ENCODE peak calls at places on chromosomes 7 and 10, in nine cellular contexts. T is CD8-positive, alpha-beta T cell; Z is heart right ventricle; C is cardiac fibroblast; M is brain microvascular endothelial cell; Y is fibroblast of pulmonary artery; G is naive thymus-derived CD4-positive, alpha-beta T cell; Q is coronary artery; E is bronchial epithelial cell. J is an unnamed sample.
A peak's percentile ranks its signal among the peaks of the same experiment; 100 is the strongest.

GRCh38 chr7:158812684-158813083 is 16.6 kb downstream of the ESYT2 start:
- DNase-seq in Y (no peak), E (no peak), G (no peak), T (peak; percentile 70), M (no peak), Q (no peak), C (no peak), Z (no peak), J (no peak)

GRCh38 chr7:144137501-144137900 is 14.5 kb downstream of the OR2A14 start:
- DNase-seq in G (no peak), C (peak; percentile 66), Z (no peak), E (no peak), M (no peak), T (no peak), Y (peak; percentile 39), Q (no peak), J (no peak)

GRCh38 chr7:105007298-105007697 is 6.7 kb upstream of the KMT2E start:
- DNase-seq in M (no peak), G (no peak), Z (no peak), Y (no peak), E (no peak), T (no peak), C (no peak), Q (no peak), J (no peak)

GRCh38 chr7:140393756-140394306 is 4.5 kb downstream of the SLC37A3 start:
- DNase-seq in Z (no peak), Y (no peak), C (no peak), T (no peak), G (no peak), M (no peak), Q (no peak), E (no peak), J (no peak)

GRCh38 chr7:112789824-112790650 is at the start of gene TMEM168:
- DNase-seq in Q (peak; percentile 82), T (peak; percentile 82), Y (peak; percentile 88), C (peak; percentile 85), E (peak; percentile 70), M (peak; percentile 69), G (peak; percentile 76), Z (peak; percentile 85), J (peak; percentile 87)

GRCh38 chr7:20595971-20596370 is 19.5 kb upstream of the ABCB5 start:
- DNase-seq in Z (no peak), C (no peak), Y (no peak), M (no peak), T (no peak), E (no peak), Q (no peak), G (no peak), J (no peak)

GRCh38 chr7:42385912-42386311 is 148.9 kb upstream of the GLI3 start:
- DNase-seq in Y (peak; percentile 3), C (no peak), G (no peak), Q (no peak), E (no peak), Z (no peak), T (no peak), M (no peak), J (no peak)

GRCh38 chr7:50632561-50633413 is 67.6 kb upstream of the DDC start:
- DNase-seq in Q (no peak), M (peak; percentile 61), Z (no peak), G (peak; percentile 29), Y (peak; percentile 70), E (peak; percentile 45), C (peak; percentile 72), T (peak; percentile 52), J (peak; percentile 63)

GRCh38 chr7:140054751-140055150 is 8.0 kb downstream of the PARP12 start:
- DNase-seq in Y (no peak), M (no peak), T (no peak), C (no peak), Z (no peak), Q (no peak), G (no peak), E (no peak), J (no peak)

GRCh38 chr10:3574451-3574850 is 210.6 kb downstream of the KLF6 start:
- DNase-seq in C (no peak), E (no peak), T (no peak), M (no peak), Q (no peak), Y (no peak), G (no peak), Z (no peak), J (no peak)

GRCh38 chr7:80335473-80336232 is 176.2 kb downstream of the GNAT3 start:
- DNase-seq in Z (no peak), Y (peak; percentile 42), M (no peak), E (no peak), C (no peak), G (no peak), Q (no peak), T (no peak), J (no peak)

GRCh38 chr10:130425169-130425568 is 289.0 kb downstream of the GLRX3 start:
- DNase-seq in Q (peak; percentile 50), E (no peak), T (no peak), C (no peak), M (no peak), G (no peak), Y (no peak), Z (no peak), J (no peak)

GRCh38 chr7:111107989-111108388 is 17.1 kb downstream of the LRRN3 start:
- DNase-seq in E (no peak), Q (no peak), M (no peak), T (no peak), Y (no peak), Z (no peak), G (no peak), C (no peak), J (no peak)

GRCh38 chr7:31114593-31115343 is 62.7 kb downstream of the ADCYAP1R1 start:
- DNase-seq in E (peak; percentile 33), T (no peak), M (peak; percentile 54), Z (no peak), Y (peak; percentile 62), C (peak; percentile 53), G (no peak), Q (no peak), J (peak; percentile 69)

GRCh38 chr7:51606601-51607154 is 290.1 kb upstream of the COBL start:
- DNase-seq in M (no peak), G (no peak), Q (no peak), Y (no peak), C (no peak), E (no peak), Z (no peak), T (no peak), J (no peak)

GRCh38 chr7:130598056-130598455 is 70.5 kb downstream of the COPG2 start:
- DNase-seq in T (no peak), Q (no peak), G (no peak), Y (no peak), C (no peak), M (no peak), E (peak; percentile 56), Z (no peak), J (peak; percentile 63)

DNA sequence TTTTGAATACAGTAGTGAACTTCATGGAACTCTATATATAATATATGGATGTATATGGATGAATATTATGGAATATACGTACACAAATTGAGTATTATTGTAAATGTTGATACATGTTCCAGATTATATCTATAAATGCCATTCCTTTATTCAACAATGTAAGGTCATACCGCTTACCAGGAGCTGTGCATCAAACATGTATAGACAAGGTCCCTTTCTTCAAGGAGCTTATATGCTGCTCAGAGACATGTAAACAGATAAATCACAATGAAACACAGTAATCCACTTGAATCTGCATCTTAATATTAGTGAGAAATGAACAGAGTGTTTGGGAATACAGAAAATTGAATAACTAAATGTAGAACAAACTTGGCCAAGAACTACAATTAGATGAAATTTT is 898 bp upstream of the SEM1 start:
- DNase-seq in C (no peak), Z (no peak), E (peak; percentile 62), Q (no peak), G (no peak), M (no peak), Y (no peak), T (no peak), J (peak; percentile 55)
- H3K4me3 ChIP-seq in C (no peak overlapping the region), Z (no peak overlapping the region), E (no peak overlapping the region), Q (no peak overlapping the region), G (no peak overlapping the region), M (no peak overlapping the region), Y (no peak overlapping the region), T (no peak overlapping the region), J (no peak overlapping the region)

GRCh38 chr7:106752345-106752744 is 91.4 kb upstream of the CCDC71L start:
- DNase-seq in Y (no peak), G (no peak), Q (no peak), T (no peak), E (no peak), M (no peak), C (no peak), Z (no peak), J (no peak)
- H3K4me3 ChIP-seq in Y (no peak overlapping the region), G (no peak overlapping the region), Q (no peak overlapping the region), T (no peak overlapping the region), E (no peak overlapping the region), M (no peak overlapping the region), C (no peak overlapping the region), Z (no peak overlapping the region), J (no peak overlapping the region)

GRCh38 chr10:100829103-100829870 is 83.5 kb upstream of the SLF2 start:
- DNase-seq in G (no peak), Z (no peak), M (no peak), Q (no peak), E (no peak), T (no peak), C (no peak), Y (no peak), J (no peak)
- H3K4me3 ChIP-seq in G (peak overlapping the region; percentile 56), Z (no peak overlapping the region), M (no peak overlapping the region), Q (peak overlapping the region; percentile 75), E (no peak overlapping the region), T (peak overlapping the region; percentile 52), C (peak overlapping the region; percentile 1), Y (no peak overlapping the region), J (no peak overlapping the region)

GRCh38 chr10:80486785-80487421 is 32.8 kb downstream of the TSPAN14 start:
- DNase-seq in G (no peak), T (no peak), Y (no peak), E (no peak), Q (no peak), C (no peak), M (no peak), Z (no peak), J (no peak)
- H3K4me3 ChIP-seq in G (peak overlapping the region; percentile 49), T (peak overlapping the region; percentile 15), Y (no peak overlapping the region), E (no peak overlapping the region), Q (no peak overlapping the region), C (no peak overlapping the region), M (no peak overlapping the region), Z (no peak overlapping the region), J (no peak overlapping the region)

GRCh38 chr10:36393800-36394199 is 731.6 kb upstream of the ANKRD30A start:
- DNase-seq in E (peak; percentile 81), M (no peak), T (no peak), G (no peak), Q (no peak), Y (peak; percentile 9), C (peak; percentile 32), Z (no peak), J (peak; percentile 65)
- H3K4me3 ChIP-seq in E (no peak overlapping the region), M (no peak overlapping the region), T (no peak overlapping the region), G (no peak overlapping the region), Q (no peak overlapping the region), Y (no peak overlapping the region), C (no peak overlapping the region), Z (no peak overlapping the region), J (no peak overlapping the region)

GRCh38 chr10:124343351-124344265 is 75.1 kb downstream of the OAT start:
- DNase-seq in Q (peak; percentile 43), G (no peak), E (no peak), Y (no peak), M (no peak), C (no peak), T (no peak), Z (no peak), J (no peak)
- H3K4me3 ChIP-seq in Q (no peak overlapping the region), G (no peak overlapping the region), E (no peak overlapping the region), Y (no peak overlapping the region), M (no peak overlapping the region), C (no peak overlapping the region), T (no peak overlapping the region), Z (no peak overlapping the region), J (no peak overlapping the region)